ENCODE peak calls at places on chromosome 3, in nine cellular contexts. V, B, F, I, L, D, E, U and O are unnamed samples.

GRCh38 chr3:161203485-161204098 is 17.5 kb upstream of the NMD3 start:
- DNase-seq in L (no peak), D (no peak), E (no peak), V (no peak), I (no peak), B (no peak), F (no peak), U (no peak), O (no peak)

GRCh38 chr3:127289646-127290575 is 2.1 kb upstream of the PRR20G start:
- DNase-seq in I (no peak), D (no peak), L (no peak), E (no peak), U (no peak), F (no peak), V (no peak), B (no peak), O (no peak)

GRCh38 chr3:9715127-9715526 is 11.5 kb downstream of the CPNE9 start:
- DNase-seq in U (no peak), I (no peak), B (no peak), F (no peak), D (peak; percentile 88), E (peak; percentile 50), V (no peak), L (no peak), O (no peak)

GRCh38 chr3:184716652-184717607 is 5.1 kb upstream of the MAGEF1 start:
- DNase-seq in E (no peak), V (no peak), B (no peak), F (peak; percentile 58), U (no peak), D (peak; percentile 80), I (no peak), L (peak; percentile 63), O (no peak)

GRCh38 chr3:159252772-159253384 is 451.0 kb downstream of the MFSD1 start:
- DNase-seq in I (no peak), V (no peak), U (peak; percentile 55), F (peak; percentile 17), B (no peak), L (peak; percentile 53), E (peak; percentile 52), D (no peak), O (peak; percentile 35)

GRCh38 chr3:191105418-191105817 is 93.6 kb upstream of the OSTN start:
- DNase-seq in D (no peak), B (no peak), L (no peak), U (no peak), F (no peak), I (no peak), E (no peak), V (no peak), O (no peak)

GRCh38 chr3:56102034-56102433 is 366.2 kb downstream of the ERC2 start:
- DNase-seq in L (no peak), V (no peak), E (no peak), D (no peak), F (no peak), B (no peak), U (no peak), I (no peak), O (no peak)

GRCh38 chr3:78887029-78887428 is 880.8 kb downstream of the ROBO1 start:
- DNase-seq in U (no peak), V (no peak), D (no peak), I (no peak), L (peak; percentile 62), F (peak; percentile 20), E (no peak), B (no peak), O (no peak)

GRCh38 chr3:132255041-132255745 is 62.0 kb upstream of the ACP3 start:
- DNase-seq in D (no peak), I (no peak), L (peak; percentile 74), B (no peak), V (no peak), F (peak; percentile 19), E (no peak), U (peak; percentile 42), O (no peak)

GRCh38 chr3:40736943-40737342 is 212.2 kb downstream of the ZNF621 start:
- DNase-seq in B (no peak), U (no peak), I (no peak), L (no peak), F (no peak), E (no peak), D (no peak), V (no peak), O (no peak)

GRCh38 chr3:60080648-60081047 is 1030.8 kb upstream of the CFAP20DC start:
- DNase-seq in D (no peak), F (no peak), E (no peak), L (no peak), I (no peak), B (peak; percentile 30), V (no peak), U (no peak), O (peak; percentile 38)